ENCODE peak calls at places on chromosomes 3 and 15, in seven cellular contexts. R, M, O, G, B, A and T are unnamed samples.

GRCh38 chr3:14719006-14719405 is 44.1 kb downstream of the C3orf20 start:
- DNase-seq in R (no peak), M (no peak), O (no peak), G (no peak), B (no peak), A (no peak), T (no peak)

GRCh38 chr15:76512971-76513370 is 176.4 kb downstream of the ISL2 start:
- DNase-seq in R (no peak), M (no peak), O (no peak), G (no peak), B (no peak), A (no peak), T (no peak)

GRCh38 chr15:82159922-82160321 is 102.6 kb downstream of the EFL1 start:
- DNase-seq in R (no peak), M (peak; percentile 43), O (no peak), G (no peak), B (no peak), A (no peak), T (no peak)

GRCh38 chr3:89572261-89572660 is 464.8 kb downstream of the EPHA3 start:
- DNase-seq in R (no peak), M (no peak), O (no peak), G (no peak), B (no peak), A (no peak), T (no peak)

GRCh38 chr3:157460253-157460652 is 23.6 kb downstream of the PTX3 start:
- DNase-seq in R (no peak), M (no peak), O (no peak), G (no peak), B (no peak), A (no peak), T (no peak)

GRCh38 chr3:140152851-140153640 is 218.1 kb downstream of the CLSTN2 start:
- DNase-seq in R (peak; percentile 44), M (no peak), O (no peak), G (no peak), B (no peak), A (no peak), T (no peak)

GRCh38 chr15:21261965-21262850 is 178.1 kb downstream of the POTEB3 start:
- DNase-seq in R (peak; percentile 27), M (no peak), O (peak; percentile 66), G (no peak), B (peak; percentile 84), A (no peak), T (no peak)

GRCh38 chr3:179068779-179069530 is 2.7 kb downstream of the ZMAT3 start:
- DNase-seq in R (no peak), M (no peak), O (no peak), G (peak; percentile 19), B (no peak), A (no peak), T (no peak)

GRCh38 chr3:31615071-31615875 is 82.5 kb downstream of the STT3B start:
- DNase-seq in R (no peak), M (no peak), O (no peak), G (no peak), B (no peak), A (no peak), T (no peak)

GRCh38 chr3:59880717-59881116 is 830.9 kb upstream of the CFAP20DC start:
- DNase-seq in R (no peak), M (no peak), O (no peak), G (no peak), B (no peak), A (no peak), T (no peak)
- TF ChIP-seq POLR2AphosphoS5 in R (no peak), M (no peak), O (no peak), G (no peak), B (no peak), A (no peak), T (no peak)

DNA sequence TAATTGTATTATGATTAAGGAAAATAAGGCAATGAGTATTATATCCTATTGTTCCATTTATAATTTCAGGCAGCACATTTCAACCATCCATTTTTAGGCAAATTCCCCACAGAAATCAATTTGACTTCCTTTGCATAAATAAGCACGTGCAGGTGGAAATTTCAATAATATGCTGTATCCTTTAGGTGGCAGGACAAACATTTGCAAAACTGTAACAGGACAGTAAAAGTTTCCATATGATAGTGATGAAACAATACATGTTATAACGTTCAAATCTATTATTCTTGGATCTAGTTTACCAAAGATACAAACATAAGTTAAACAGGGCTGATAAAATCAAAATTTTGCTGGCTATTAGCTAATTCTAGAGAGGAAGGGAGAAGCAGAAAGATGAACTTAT is 8.5 kb downstream of the UACA start:
- DNase-seq in R (no peak), M (no peak), O (no peak), G (no peak), B (no peak), A (no peak), T (no peak)
- H3K4me1 ChIP-seq in R (peaks cover 56% of the 10 kb centered on the region), M (peaks cover 7% of the 10 kb centered on the region), O (peaks cover 41% of the 10 kb centered on the region), G (peaks cover 12% of the 10 kb centered on the region), B (peaks cover 29% of the 10 kb centered on the region), A (peaks cover 29% of the 10 kb centered on the region), T (no peaks in the 10 kb centered on the region)

DNA sequence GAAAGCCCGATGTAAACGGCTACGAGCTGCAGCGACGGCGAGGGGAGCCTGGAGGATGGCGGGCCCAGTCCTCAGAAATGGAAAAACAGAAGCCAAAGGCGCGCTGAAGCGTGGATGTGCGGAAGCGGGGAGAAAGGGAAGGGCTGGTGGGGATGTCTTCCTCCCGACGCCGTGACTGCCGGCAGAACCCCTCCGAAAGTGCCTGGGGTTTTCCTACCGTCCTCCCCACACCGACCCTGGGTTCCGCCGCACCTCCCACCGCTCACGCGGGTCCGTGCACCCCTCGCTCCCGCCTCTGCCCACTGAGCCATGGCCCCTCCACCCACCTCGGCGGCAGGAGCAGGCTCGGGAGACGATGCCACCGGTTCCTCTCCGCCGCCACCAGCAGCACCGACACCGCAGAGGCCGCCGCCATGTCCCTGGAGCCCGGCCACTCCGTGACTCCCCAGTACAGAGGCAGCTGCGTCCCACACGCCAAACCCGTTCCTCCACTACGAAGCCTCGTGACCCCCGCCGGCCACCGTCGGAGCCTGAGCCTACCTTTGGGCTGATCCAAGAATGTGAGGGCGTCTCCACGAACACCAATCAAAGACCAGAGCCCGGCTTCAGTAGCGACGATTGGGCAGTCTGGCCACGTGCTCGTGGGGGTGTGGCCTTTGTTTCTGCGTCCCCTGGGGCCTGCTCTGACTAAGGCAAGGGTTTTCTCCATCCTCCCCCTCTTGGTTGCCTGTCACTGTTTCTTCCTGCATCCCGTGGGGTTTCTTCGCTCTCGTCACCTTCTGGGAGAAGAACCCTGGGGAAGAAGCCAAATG is at the start of gene MCCC1:
- DNase-seq in R (peak; percentile 99), M (peak; percentile 98), O (peak; percentile 99), G (peak; percentile 98), B (peak; percentile 99), A (peak; percentile 96), T (peak; percentile 100)
- TF ChIP-seq POLR2A in R (peak; percentile 84), M (peak; percentile 45), O (peak; percentile 60), G (peak; percentile 84), B (no peak), A (peak; percentile 86), T (peak; percentile 93)

GRCh38 chr3:99875925-99876781 is 58.5 kb downstream of the CMSS1 start:
- DNase-seq in R (peak; percentile 83), M (no peak), O (peak; percentile 82), G (peak; percentile 82), B (peak; percentile 94), A (peak; percentile 74), T (peak; percentile 63)
- TF ChIP-seq POLR2AphosphoS5 in R (peak; percentile 76), M (no peak), O (peak; percentile 65), G (peak; percentile 97), B (peak; percentile 94), A (peak; percentile 80), T (peak; percentile 53)

GRCh38 chr3:147378186-147378503 is 28.2 kb downstream of the ZIC4 start:
- DNase-seq in R (no peak), M (no peak), O (no peak), G (no peak), B (no peak), A (no peak), T (no peak)

GRCh38 chr3:147380996-147381376 is 25.4 kb downstream of the ZIC4 start:
- DNase-seq in R (no peak), M (no peak), O (no peak), G (no peak), B (no peak), A (no peak), T (no peak)

GRCh38 chr3:147380271-147380995 is 25.9 kb downstream of the ZIC4 start:
- DNase-seq in R (no peak), M (no peak), O (no peak), G (no peak), B (no peak), A (no peak), T (no peak)

GRCh38 chr3:147381610-147382009 is 24.7 kb downstream of the ZIC4 start:
- DNase-seq in R (no peak), M (no peak), O (no peak), G (no peak), B (no peak), A (no peak), T (no peak)

GRCh38 chr3:147379651-147380050 is 26.7 kb downstream of the ZIC4 start:
- DNase-seq in R (no peak), M (no peak), O (no peak), G (no peak), B (no peak), A (no peak), T (no peak)
- H3K4me1 ChIP-seq in R (no peaks in the 10 kb centered on the region), M (no peaks in the 10 kb centered on the region), O (no peaks in the 10 kb centered on the region), G (no peaks in the 10 kb centered on the region), B (no peaks in the 10 kb centered on the region), A (no peaks in the 10 kb centered on the region), T (no peaks in the 10 kb centered on the region)